ENCODE peak calls at places on chromosomes 1 and 21, in eight cellular contexts. N is pancreas, I is K562, S is OCI-LY7, H is GM13977, U is stomach, W is A549, J is hepatocyte. D is an unnamed sample.

GRCh38 chr1:161427733-161428516 is 60.2 kb upstream of the CFAP126 start:
- DNase-seq in N (no peak), I (peak), S (no peak), H (peak), U (no peak), W (peak), J (peak), D (peak)

GRCh38 chr1:179808503-179808902 is 65.4 kb downstream of the FAM163A start:
- DNase-seq in N (no peak), I (no peak), S (no peak), H (no peak), U (no peak), W (no peak), J (no peak), D (no peak)

GRCh38 chr1:216614011-216614934 is 109.0 kb downstream of the ESRRG start:
- DNase-seq in N (no peak), I (no peak), S (no peak), H (no peak), U (no peak), W (no peak), J (no peak), D (no peak)

GRCh38 chr1:107870691-107871090 is 94.3 kb downstream of the VAV3 start:
- DNase-seq in N (no peak), I (no peak), S (no peak), H (no peak), U (no peak), W (no peak), J (no peak), D (no peak)

GRCh38 chr1:22903113-22903512 is 69.6 kb downstream of the LACTBL1 start:
- DNase-seq in N (no peak), I (no peak), S (no peak), H (no peak), U (no peak), W (no peak), J (no peak), D (no peak)

GRCh38 chr1:199691540-199691939 is 336.0 kb upstream of the NR5A2 start:
- DNase-seq in N (no peak), I (no peak), S (no peak), H (no peak), U (no peak), W (peak), J (peak), D (no peak)

GRCh38 chr1:245245021-245245667 is 90.4 kb downstream of the KIF26B start:
- DNase-seq in N (peak), I (no peak), S (no peak), H (no peak), U (peak), W (no peak), J (peak), D (no peak)

GRCh38 chr1:52455686-52456085 is 51.3 kb downstream of the PRPF38A start:
- DNase-seq in N (no peak), I (no peak), S (no peak), H (no peak), U (no peak), W (no peak), J (no peak), D (no peak)

GRCh38 chr1:156204686-156205085 is 8.1 kb upstream of the PMF1 start:
- DNase-seq in N (no peak), I (peak), S (no peak), H (no peak), U (no peak), W (no peak), J (no peak), D (no peak)

GRCh38 chr1:151653397-151653796 is 41.5 kb downstream of the SNX27 start:
- DNase-seq in N (no peak), I (no peak), S (no peak), H (no peak), U (no peak), W (no peak), J (no peak), D (no peak)

GRCh38 chr1:208137144-208137682 is 107.0 kb downstream of the PLXNA2 start:
- DNase-seq in N (no peak), I (no peak), S (no peak), H (no peak), U (no peak), W (no peak), J (no peak), D (no peak)

GRCh38 chr1:237013608-237014007 is 9.4 kb upstream of the MT1HL1 start:
- DNase-seq in N (no peak), I (no peak), S (no peak), H (no peak), U (no peak), W (peak), J (no peak), D (no peak)

GRCh38 chr21:27674037-27674436 is 707.1 kb upstream of the ADAMTS5 start:
- DNase-seq in N (no peak), I (no peak), S (no peak), H (no peak), U (no peak), W (no peak), J (no peak), D (no peak)

GRCh38 chr1:220813013-220813412 is 26.3 kb downstream of the MTARC1 start:
- DNase-seq in N (no peak), I (peak), S (no peak), H (no peak), U (no peak), W (peak), J (no peak), D (no peak)

GRCh38 chr21:32403201-32403701 is 9.3 kb upstream of the EVA1C start:
- DNase-seq in N (peak), I (peak), S (peak), H (peak), U (peak), W (peak), J (peak), D (peak)
- TF ChIP-seq CTCF in N (peak), I (peak), S (peak), H (peak), U (peak), W (peak), J (peak), D (peak)

GRCh38 chr1:27526569-27527222 is 36.7 kb upstream of the WASF2 start:
- DNase-seq in N (no peak), I (peak), S (peak), H (peak), U (no peak), W (no peak), J (no peak), D (peak)

GRCh38 chr1:27527223-27527856 is 37.4 kb upstream of the WASF2 start:
- DNase-seq in N (peak), I (peak), S (peak), H (peak), U (no peak), W (peak), J (peak), D (peak)

GRCh38 chr1:27529638-27530018 is 39.7 kb upstream of the WASF2 start:
- DNase-seq in N (no peak), I (no peak), S (no peak), H (no peak), U (no peak), W (no peak), J (no peak), D (no peak)

GRCh38 chr1:27528701-27529637 is 39.0 kb upstream of the WASF2 start:
- DNase-seq in N (peak), I (peak), S (no peak), H (no peak), U (no peak), W (no peak), J (peak), D (no peak)

DNA sequence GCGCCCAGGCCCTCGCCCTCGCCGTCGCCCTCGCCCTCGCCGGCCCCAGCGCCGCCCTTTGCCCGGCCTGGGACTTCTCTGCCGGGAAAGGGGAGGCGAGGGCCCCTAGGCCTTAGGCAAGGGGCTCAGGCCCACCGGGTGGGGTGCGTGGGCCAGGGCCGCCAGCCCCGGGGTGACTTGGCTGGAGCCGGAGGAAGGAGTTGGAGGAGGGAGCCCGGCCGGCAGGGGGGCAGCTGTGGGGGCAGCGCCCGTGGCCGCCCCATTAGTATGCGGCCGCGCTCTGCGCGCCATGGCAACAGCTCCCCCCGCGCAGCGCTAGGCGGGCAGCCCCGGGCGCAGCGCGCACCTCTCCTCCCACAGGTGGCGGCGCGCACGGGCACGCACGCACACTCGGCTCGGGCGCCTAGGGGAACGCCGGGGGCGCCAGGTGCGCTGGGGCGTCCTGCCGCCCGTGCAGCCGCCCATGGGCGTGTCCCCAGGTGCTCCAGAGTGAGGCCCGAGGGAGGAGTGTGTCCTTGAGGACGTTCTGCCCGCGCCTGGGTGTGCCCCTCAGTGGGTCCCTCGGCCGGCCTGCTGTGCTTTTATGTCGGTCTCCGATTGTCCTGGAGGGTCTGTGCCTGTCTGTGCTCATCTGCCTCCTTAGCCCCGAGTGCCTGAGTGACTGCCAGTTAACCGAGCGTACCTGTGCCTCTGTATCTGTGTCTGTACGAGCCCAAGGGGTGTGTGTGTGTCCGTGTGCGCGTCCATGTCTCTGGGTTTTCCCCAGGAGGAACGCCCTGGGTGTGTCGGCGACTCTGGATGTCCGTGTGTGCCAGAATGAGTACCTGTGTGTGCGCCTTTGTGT is 38.1 kb upstream of the WASF2 start:
- DNase-seq in N (peak), I (peak), S (peak), H (peak), U (peak), W (no peak), J (peak), D (peak)
- TF ChIP-seq CTCF in N (no peak), I (no peak), S (peak), H (no peak), U (no peak), W (no peak), J (no peak), D (peak)

DNA sequence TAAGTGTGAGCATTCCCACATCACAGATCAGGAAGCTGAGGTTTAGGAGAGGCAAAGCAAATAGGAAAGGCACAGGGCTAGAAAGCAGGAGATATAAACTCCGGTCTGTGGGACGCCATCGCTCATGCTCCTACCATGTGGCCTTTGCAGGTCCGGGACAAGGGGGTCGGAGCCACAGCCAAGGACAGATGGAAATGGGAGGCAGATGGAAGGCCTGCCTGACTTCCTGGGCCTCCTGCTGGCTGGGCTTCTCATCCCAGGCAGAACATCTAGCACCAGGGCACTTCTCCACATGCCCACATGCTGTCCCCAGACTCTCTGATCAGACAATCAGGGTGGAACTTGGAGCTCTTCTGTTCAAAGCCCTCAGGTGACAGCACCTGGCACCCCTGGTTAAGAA is 173.2 kb upstream of the EDN2 start:
- DNase-seq in N (no peak), I (no peak), S (no peak), H (no peak), U (no peak), W (no peak), J (no peak), D (no peak)
- TF ChIP-seq CTCF in N (no peak), I (peak), S (no peak), H (no peak), U (no peak), W (no peak), J (no peak), D (no peak)

GRCh38 chr21:35932232-35932911 is 128.0 kb downstream of the SETD4 start:
- DNase-seq in N (peak), I (no peak), S (peak), H (peak), U (no peak), W (peak), J (peak), D (peak)

DNA sequence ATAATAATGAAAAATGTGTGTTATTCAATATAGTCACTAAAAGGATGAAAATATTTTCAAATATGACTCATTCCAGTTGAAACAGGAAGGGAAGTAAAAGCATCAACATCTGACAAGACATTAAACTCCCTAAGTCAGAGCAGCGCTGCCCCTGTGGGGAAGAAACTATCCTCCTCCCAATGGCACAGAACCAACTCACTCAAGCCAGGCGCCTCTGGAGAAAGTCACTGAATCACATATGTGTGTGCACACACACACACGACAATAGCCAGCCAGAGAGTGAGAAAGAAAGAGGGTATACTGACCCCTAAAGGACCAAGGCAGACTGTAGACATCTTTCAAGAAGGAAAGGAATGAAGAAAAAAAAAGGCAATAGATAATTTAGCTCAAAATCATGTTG is 126.9 kb downstream of the SETD4 start:
- DNase-seq in N (peak), I (no peak), S (peak), H (no peak), U (no peak), W (peak), J (peak), D (no peak)
- TF ChIP-seq CTCF in N (no peak), I (no peak), S (peak), H (no peak), U (no peak), W (no peak), J (peak), D (no peak)

GRCh38 chr1:15000030-15000429 is 153.5 kb upstream of the TMEM51 start:
- DNase-seq in N (no peak), I (no peak), S (no peak), H (no peak), U (no peak), W (no peak), J (no peak), D (no peak)
- TF ChIP-seq CTCF in N (no peak), I (no peak), S (no peak), H (no peak), U (no peak), W (no peak), J (no peak), D (no peak)

D was measured in GM13976.